ENCODE peak calls at places on chromosomes 11 and 22, in eight cellular contexts. J is activated naive CD4-positive, alpha-beta T cell treated with Interleukin-2 at 50 U/mL for 16 hours; A is A549; B is ecto neural progenitor cell; N is lower lobe of right lung; Q is GM13976; X is NCI-H2029; R is GM19239. F is an unnamed sample.

GRCh38 chr11:68036141-68036716 is 2.6 kb upstream of the TCIRG1 start:
- DNase-seq in X (no peak), N (peak), A (no peak), Q (no peak), B (no peak), J (no peak), R (no peak), F (no peak)

GRCh38 chr11:66002648-66003225 is 434 bp downstream of the BANF1 start:
- DNase-seq in B (no peak), A (peak), N (peak), X (peak), Q (peak), J (no peak), R (peak), F (no peak)

GRCh38 chr11:76030286-76030685 is 176.0 kb downstream of the WNT11 start:
- DNase-seq in N (no peak), A (peak), J (no peak), R (no peak), Q (no peak), X (no peak), B (no peak), F (no peak)

GRCh38 chr22:49751968-49752597 is 75.6 kb downstream of the BRD1 start:
- DNase-seq in N (no peak), R (no peak), J (no peak), B (peak), A (no peak), X (no peak), Q (peak), F (no peak)

GRCh38 chr11:12216542-12217422 is 106.4 kb downstream of the MICAL2 start:
- DNase-seq in X (no peak), B (no peak), Q (no peak), R (no peak), J (no peak), N (no peak), A (no peak), F (peak)

GRCh38 chr11:64339754-64340408 is at the start of gene CCDC88B:
- DNase-seq in Q (peak), N (peak), R (peak), J (peak), B (no peak), A (no peak), X (no peak), F (no peak)

GRCh38 chr11:102476812-102477211 is 24.2 kb upstream of the TMEM123 start:
- DNase-seq in Q (no peak), N (no peak), R (no peak), B (no peak), X (peak), J (no peak), A (no peak), F (peak)

GRCh38 chr11:20000393-20001134 is 159.7 kb downstream of the DBX1 start:
- DNase-seq in B (peak), X (peak), A (no peak), R (no peak), Q (no peak), J (no peak), N (peak), F (no peak)

GRCh38 chr11:125504580-125504979 is 8.5 kb upstream of the FEZ1 start:
- DNase-seq in J (no peak), A (no peak), R (no peak), B (no peak), Q (no peak), X (no peak), N (no peak), F (no peak)

GRCh38 chr11:127675602-127676001 is 675.0 kb upstream of the KIRREL3 start:
- DNase-seq in R (no peak), Q (no peak), X (peak), J (no peak), B (no peak), A (no peak), N (no peak), F (no peak)

GRCh38 chr11:109785714-109786113 is 307.5 kb upstream of the ZC3H12C start:
- DNase-seq in X (no peak), Q (no peak), N (no peak), R (no peak), A (no peak), J (no peak), B (no peak), F (no peak)

GRCh38 chr22:41401781-41402648 is 20.3 kb downstream of the TEF start:
- DNase-seq in N (peak), R (no peak), B (no peak), Q (no peak), X (no peak), J (no peak), A (peak), F (peak)

GRCh38 chr11:75547617-75548054 is 14.4 kb upstream of the SERPINH1 start:
- DNase-seq in N (peak), A (peak), R (peak), B (peak), J (peak), Q (peak), X (peak), F (peak)

GRCh38 chr11:133997556-133997955 is 40.8 kb upstream of the IGSF9B start:
- DNase-seq in Q (no peak), X (no peak), N (no peak), R (no peak), A (no peak), J (no peak), B (no peak), F (no peak)

GRCh38 chr22:21020802-21021429 is 6.0 kb downstream of the P2RX6 start:
- DNase-seq in J (no peak), B (no peak), Q (peak), A (peak), N (no peak), R (peak), X (no peak), F (peak)

GRCh38 chr11:106524446-106524845 is 447.0 kb downstream of the AASDHPPT start:
- DNase-seq in B (no peak), J (no peak), X (no peak), A (no peak), Q (no peak), R (no peak), N (no peak), F (peak)

GRCh38 chr11:2700415-2701211 is 819 bp upstream of the KCNQ1OT1 start:
- DNase-seq in R (no peak), B (no peak), A (peak), Q (peak), N (peak), X (no peak), J (peak), F (peak)

GRCh38 chr11:61868601-61869476 is 22.5 kb downstream of the FADS3 start:
- DNase-seq in A (no peak), N (no peak), X (no peak), Q (no peak), B (peak), R (no peak), J (no peak), F (no peak)

GRCh38 chr22:38338772-38339379 is 21.6 kb upstream of the CSNK1E start:
- DNase-seq in Q (no peak), N (peak), J (no peak), A (no peak), B (peak), X (no peak), R (no peak), F (no peak)

GRCh38 chr11:12771875-12772274 is 97.7 kb downstream of the TEAD1 start:
- DNase-seq in R (no peak), A (no peak), B (no peak), X (no peak), J (no peak), N (no peak), Q (peak), F (no peak)

GRCh38 chr11:133041928-133042890 is 490.1 kb downstream of the OPCML start:
- DNase-seq in X (no peak), J (no peak), R (no peak), Q (no peak), B (no peak), A (no peak), N (no peak), F (no peak)

GRCh38 chr11:130625907-130626306 is 177.5 kb downstream of the ADAMTS15 start:
- DNase-seq in R (no peak), B (no peak), N (no peak), J (no peak), X (no peak), A (no peak), Q (no peak), F (no peak)

GRCh38 chr11:45803981-45804805 is 756 bp upstream of the SLC35C1 start:
- DNase-seq in J (peak), A (peak), B (peak), Q (peak), X (peak), N (peak), R (no peak), F (no peak)

GRCh38 chr11:106695506-106695905 is 322.8 kb downstream of the GUCY1A2 start:
- DNase-seq in R (no peak), Q (no peak), B (no peak), N (no peak), A (no peak), X (no peak), J (no peak), F (no peak)

GRCh38 chr11:7986768-7987559 is at the start of gene EIF3F:
- DNase-seq in Q (peak), B (peak), R (peak), A (peak), J (peak), N (peak), X (peak), F (peak)

GRCh38 chr11:35617687-35618496 is at the start of gene FJX1:
- DNase-seq in J (peak), A (peak), R (peak), Q (peak), B (peak), N (peak), X (peak), F (peak)

GRCh38 chr11:30586251-30587144 is at the start of gene MPPED2:
- DNase-seq in J (no peak), X (no peak), R (peak), N (peak), B (peak), Q (peak), A (peak), F (peak)